ENCODE peak calls at places on chromosomes 13 and 19, in nine cellular contexts. Z is NCI-H1417, B is WTC11, K is ureter, I is T-helper 2 cell, U is kidney tubule cell, A is OCI-LY7, D is IMR-90, P is NCI-H1105. M is an unnamed sample.

GRCh38 chr13:107669356-107669755 is 546.0 kb downstream of the LIG4 start:
- DNase-seq in Z (peak), B (no peak), K (no peak), I (no peak), U (peak), A (no peak), D (peak), P (no peak), M (peak)

GRCh38 chr19:1882089-1882785 is 3.1 kb downstream of the ABHD17A start:
- DNase-seq in Z (no peak), B (no peak), K (peak), I (peak), U (no peak), A (peak), D (no peak), P (no peak), M (peak)

GRCh38 chr13:78689011-78689410 is 30.1 kb upstream of the OBI1 start:
- DNase-seq in Z (no peak), B (no peak), K (no peak), I (no peak), U (no peak), A (no peak), D (no peak), P (no peak), M (peak)

GRCh38 chr13:20193924-20194631 is 1.3 kb upstream of the GJB2 start:
- DNase-seq in Z (peak), B (no peak), K (no peak), I (no peak), U (no peak), A (no peak), D (no peak), P (no peak), M (no peak)

GRCh38 chr13:27605610-27606200 is 14.6 kb downstream of the LNX2 start:
- DNase-seq in Z (no peak), B (no peak), K (no peak), I (no peak), U (no peak), A (no peak), D (peak), P (no peak), M (no peak)

GRCh38 chr19:30423481-30423880 is 51.3 kb downstream of the ZNF536 start:
- DNase-seq in Z (no peak), B (no peak), K (no peak), I (no peak), U (no peak), A (no peak), D (no peak), P (no peak), M (no peak)

GRCh38 chr13:110665491-110666254 is 40.2 kb downstream of the CARS2 start:
- DNase-seq in Z (no peak), B (no peak), K (no peak), I (no peak), U (no peak), A (no peak), D (no peak), P (no peak), M (no peak)

GRCh38 chr19:29541473-29542253 is 15.9 kb downstream of the VSTM2B start:
- DNase-seq in Z (no peak), B (no peak), K (no peak), I (no peak), U (no peak), A (no peak), D (no peak), P (no peak), M (no peak)

GRCh38 chr19:28920269-28921066 is 292.5 kb downstream of the UQCRFS1 start:
- DNase-seq in Z (no peak), B (peak), K (no peak), I (no peak), U (no peak), A (no peak), D (peak), P (no peak), M (no peak)

GRCh38 chr13:30829145-30829544 is 76.9 kb upstream of the MEDAG start:
- DNase-seq in Z (no peak), B (no peak), K (no peak), I (no peak), U (peak), A (no peak), D (peak), P (no peak), M (peak)

GRCh38 chr19:2478756-2479555 is 3.0 kb downstream of the GADD45B start:
- DNase-seq in Z (no peak), B (peak), K (peak), I (peak), U (peak), A (peak), D (peak), P (no peak), M (peak)

GRCh38 chr13:99968521-99969367 is 2.8 kb downstream of the ZIC5 start:
- DNase-seq in Z (peak), B (peak), K (no peak), I (no peak), U (peak), A (no peak), D (no peak), P (no peak), M (no peak)

GRCh38 chr13:114115796-114116195 is 16.6 kb downstream of the RASA3 start:
- DNase-seq in Z (no peak), B (no peak), K (no peak), I (no peak), U (no peak), A (no peak), D (no peak), P (no peak), M (no peak)

GRCh38 chr13:18961383-18962117 is 220.1 kb downstream of the TUBA3C start:
- DNase-seq in Z (no peak), B (no peak), K (no peak), I (no peak), U (no peak), A (no peak), D (no peak), P (no peak), M (no peak)

GRCh38 chr13:45916036-45916435 is 64.5 kb upstream of the SIAH3 start:
- DNase-seq in Z (no peak), B (no peak), K (no peak), I (no peak), U (no peak), A (no peak), D (no peak), P (no peak), M (no peak)

GRCh38 chr19:480016-480855 is 16.1 kb upstream of the MADCAM1 start:
- DNase-seq in Z (no peak), B (peak), K (peak), I (no peak), U (peak), A (no peak), D (no peak), P (no peak), M (peak)

GRCh38 chr13:29749401-29750177 is 100.8 kb downstream of the UBL3 start:
- DNase-seq in Z (no peak), B (no peak), K (no peak), I (no peak), U (no peak), A (no peak), D (peak), P (no peak), M (no peak)

GRCh38 chr19:32828139-32828538 is 41.4 kb downstream of the SLC7A9 start:
- DNase-seq in Z (no peak), B (peak), K (no peak), I (no peak), U (no peak), A (no peak), D (no peak), P (no peak), M (no peak)

GRCh38 chr19:4877753-4878490 is 10.5 kb upstream of the PLIN3 start:
- DNase-seq in Z (no peak), B (no peak), K (peak), I (no peak), U (no peak), A (peak), D (no peak), P (no peak), M (no peak)

GRCh38 chr19:45569619-45570421 is 14.8 kb downstream of the OPA3 start:
- DNase-seq in Z (no peak), B (peak), K (no peak), I (no peak), U (peak), A (peak), D (no peak), P (no peak), M (peak)

GRCh38 chr19:16367269-16367683 is 42.6 kb downstream of the KLF2 start:
- DNase-seq in Z (no peak), B (no peak), K (no peak), I (peak), U (no peak), A (peak), D (no peak), P (no peak), M (no peak)

GRCh38 chr19:10270616-10271394 is at the start of gene ICAM1:
- DNase-seq in Z (peak), B (peak), K (peak), I (peak), U (peak), A (peak), D (peak), P (peak), M (peak)

GRCh38 chr13:37457594-37457993 is 141.0 kb downstream of the POSTN start:
- DNase-seq in Z (no peak), B (no peak), K (no peak), I (no peak), U (no peak), A (no peak), D (peak), P (no peak), M (no peak)

GRCh38 chr19:11399667-11400066 is 15.6 kb upstream of the EPOR start:
- DNase-seq in Z (no peak), B (no peak), K (no peak), I (no peak), U (no peak), A (no peak), D (no peak), P (no peak), M (no peak)

GRCh38 chr19:48696353-48697010 is 711 bp downstream of the FUT2 start:
- DNase-seq in Z (peak), B (peak), K (no peak), I (no peak), U (peak), A (no peak), D (no peak), P (no peak), M (no peak)

GRCh38 chr19:15563325-15563794 is 51.7 kb upstream of the CYP4F8 start:
- DNase-seq in Z (peak), B (no peak), K (peak), I (no peak), U (peak), A (no peak), D (no peak), P (peak), M (no peak)

GRCh38 chr19:709965-710714 is 1.4 kb downstream of the PALM start:
- DNase-seq in Z (no peak), B (no peak), K (no peak), I (no peak), U (no peak), A (no peak), D (no peak), P (no peak), M (no peak)

GRCh38 chr13:43572601-43573360 is 214.0 kb downstream of the ENOX1 start:
- DNase-seq in Z (no peak), B (no peak), K (no peak), I (no peak), U (peak), A (no peak), D (peak), P (no peak), M (no peak)

GRCh38 chr13:97574926-97575325 is 141.0 kb downstream of the RAP2A start:
- DNase-seq in Z (no peak), B (peak), K (no peak), I (no peak), U (peak), A (peak), D (peak), P (no peak), M (peak)

GRCh38 chr13:44031555-44031954 is 151.9 kb downstream of the LACC1 start:
- DNase-seq in Z (no peak), B (no peak), K (no peak), I (no peak), U (no peak), A (no peak), D (no peak), P (no peak), M (no peak)

GRCh38 chr13:112893570-112894422 is 75.2 kb upstream of the MCF2L start:
- DNase-seq in Z (peak), B (peak), K (no peak), I (no peak), U (peak), A (no peak), D (peak), P (peak), M (peak)

GRCh38 chr19:29671393-29672076 is 6.3 kb downstream of the PLEKHF1 start:
- DNase-seq in Z (no peak), B (no peak), K (peak), I (peak), U (peak), A (peak), D (no peak), P (no peak), M (peak)

GRCh38 chr19:30217461-30217860 is 154.7 kb upstream of the ZNF536 start:
- DNase-seq in Z (no peak), B (no peak), K (no peak), I (no peak), U (no peak), A (no peak), D (no peak), P (no peak), M (no peak)

GRCh38 chr13:102555914-102556553 is 40.8 kb upstream of the TPP2 start:
- DNase-seq in Z (peak), B (no peak), K (no peak), I (peak), U (peak), A (peak), D (peak), P (no peak), M (peak)

GRCh38 chr19:49856574-49857021 is 5.6 kb downstream of the PTOV1 start:
- DNase-seq in Z (no peak), B (no peak), K (no peak), I (no peak), U (no peak), A (no peak), D (no peak), P (no peak), M (no peak)

GRCh38 chr19:14496849-14497346 is 971 bp upstream of the GIPC1 start:
- DNase-seq in Z (no peak), B (no peak), K (no peak), I (no peak), U (peak), A (no peak), D (no peak), P (no peak), M (no peak)

GRCh38 chr19:6802336-6803035 is 30.0 kb downstream of the VAV1 start:
- DNase-seq in Z (no peak), B (no peak), K (peak), I (peak), U (peak), A (peak), D (no peak), P (no peak), M (peak)

GRCh38 chr19:39342647-39343305 is 555 bp downstream of the SAMD4B start:
- DNase-seq in Z (peak), B (no peak), K (no peak), I (no peak), U (peak), A (no peak), D (no peak), P (no peak), M (no peak)

GRCh38 chr19:38079926-38080380 is 144.1 kb downstream of the DPF1 start:
- DNase-seq in Z (peak), B (no peak), K (no peak), I (no peak), U (peak), A (peak), D (peak), P (no peak), M (peak)